ENCODE peak calls at places on chromosome 15, in five cellular contexts. Y is GDM1; O is effector memory CD8-positive, alpha-beta T cell; T is naive thymus-derived CD8-positive, alpha-beta T cell; N is B cell. E is an unnamed sample.

GRCh38 chr15:74954515-74954914 is 2.1 kb downstream of the RPP25 start:
- DNase-seq in Y (no peak), O (no peak), T (no peak), N (no peak), E (no peak)

GRCh38 chr15:68192804-68193521 is 12.2 kb downstream of the CALML4 start:
- DNase-seq in Y (no peak), O (no peak), T (no peak), N (no peak), E (no peak)

GRCh38 chr15:34644851-34645250 is 61.4 kb upstream of the GOLGA8B start:
- DNase-seq in Y (no peak), O (no peak), T (no peak), N (no peak), E (no peak)

GRCh38 chr15:37031198-37031597 is 69.2 kb downstream of the MEIS2 start:
- DNase-seq in Y (no peak), O (no peak), T (no peak), N (no peak), E (no peak)

GRCh38 chr15:71219646-71220045 is 104.4 kb downstream of the THSD4 start:
- DNase-seq in Y (no peak), O (no peak), T (no peak), N (no peak), E (no peak)

GRCh38 chr15:79194386-79194785 is 88.1 kb upstream of the ANKRD34C start:
- DNase-seq in Y (no peak), O (no peak), T (no peak), N (no peak), E (no peak)

GRCh38 chr15:59165726-59166125 is 40.9 kb upstream of the LDHAL6B start:
- DNase-seq in Y (peak), O (no peak), T (no peak), N (no peak), E (no peak)

GRCh38 chr15:90211009-90211408 is 9.9 kb downstream of the SEMA4B start:
- DNase-seq in Y (no peak), O (no peak), T (no peak), N (no peak), E (no peak)

GRCh38 chr15:89363133-89363532 is 28.5 kb upstream of the POLG start:
- DNase-seq in Y (no peak), O (no peak), T (no peak), N (no peak), E (no peak)

GRCh38 chr15:74046275-74046674 is 36.1 kb downstream of the GOLGA6A start:
- DNase-seq in Y (no peak), O (no peak), T (no peak), N (no peak), E (no peak)

GRCh38 chr15:23069496-23070166 is 30.3 kb upstream of the TUBGCP5 start:
- DNase-seq in Y (no peak), O (no peak), T (no peak), N (no peak), E (no peak)